ENCODE peak calls at places on chromosomes 7 and 10, in four cellular contexts. K is HepG2, F is GM12878, Y is A549. N is an unnamed sample.

GRCh38 chr7:20249924-20250323 is 32.7 kb upstream of the MACC1 start:
- DNase-seq in K (peak), F (no peak), Y (no peak), N (no peak)

GRCh38 chr10:5506246-5506645 is 6.9 kb upstream of the CALML5 start:
- DNase-seq in K (no peak), Y (no peak), F (no peak), N (no peak)

GRCh38 chr10:29141761-29142160 is 147.1 kb upstream of the LYZL1 start:
- DNase-seq in Y (no peak), F (no peak), K (no peak), N (peak)

GRCh38 chr10:123934846-123935245 is 43.2 kb upstream of the CPXM2 start:
- DNase-seq in F (no peak), K (no peak), Y (no peak), N (no peak)

GRCh38 chr10:788796-789748 is 99.6 kb upstream of the DIP2C start:
- DNase-seq in F (no peak), K (peak), Y (peak), N (peak)

GRCh38 chr7:1693419-1693990 is 23.4 kb downstream of the ELFN1 start:
- DNase-seq in Y (no peak), K (no peak), F (no peak), N (peak)

GRCh38 chr7:115116773-115117715 is 195.2 kb downstream of the MDFIC start:
- DNase-seq in Y (peak), F (no peak), K (peak), N (no peak)

GRCh38 chr7:7183833-7184463 is 1.6 kb downstream of the C1GALT1 start:
- DNase-seq in Y (no peak), K (no peak), F (no peak), N (no peak)

GRCh38 chr7:113828581-113828980 is 90.2 kb downstream of the PPP1R3A start:
- DNase-seq in F (no peak), Y (no peak), K (no peak), N (no peak)

GRCh38 chr10:15427836-15428414 is 56.8 kb upstream of the FAM171A1 start:
- DNase-seq in K (peak), Y (no peak), F (no peak), N (peak)

GRCh38 chr7:112414855-112415490 is 35.3 kb upstream of the IFRD1 start:
- DNase-seq in Y (peak), K (peak), F (no peak), N (peak)

GRCh38 chr10:126839094-126839761 is 66.0 kb upstream of the DOCK1 start:
- DNase-seq in F (no peak), K (no peak), Y (no peak), N (no peak)

GRCh38 chr7:83921798-83922607 is 272.6 kb downstream of the SEMA3A start:
- DNase-seq in Y (no peak), K (no peak), F (no peak), N (peak)

GRCh38 chr10:124088944-124089343 is 4.5 kb downstream of the CHST15 start:
- DNase-seq in K (no peak), F (no peak), Y (no peak), N (no peak)

GRCh38 chr7:50164552-50165220 is 71.6 kb upstream of the ZPBP start:
- DNase-seq in F (no peak), K (no peak), Y (no peak), N (no peak)
- TF ChIP-seq PBX3 in F (no peak), K (no peak), Y (no peak), N (no peak)

DNA sequence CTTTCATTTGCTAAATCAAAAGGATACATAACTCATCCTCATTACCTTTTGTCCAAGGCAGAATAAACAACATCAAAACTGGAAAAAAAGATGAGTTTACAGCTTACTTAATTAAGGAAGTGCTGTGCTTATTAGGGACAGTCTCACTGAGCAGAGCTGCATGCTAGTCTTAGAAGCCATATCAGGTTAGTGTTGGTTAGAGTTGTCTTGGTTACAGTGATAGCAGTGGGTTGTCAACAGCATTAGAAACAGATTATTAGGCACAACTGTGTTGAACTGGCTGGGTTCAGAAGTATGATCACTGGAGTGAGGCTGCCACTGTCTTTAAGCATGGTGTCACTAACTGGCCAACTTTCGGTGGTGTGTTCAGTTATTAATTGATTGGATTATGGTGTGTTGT is 503.9 kb upstream of the IGFBP3 start:
- DNase-seq in K (no peak), Y (no peak), F (no peak), N (no peak)
- TF ChIP-seq PBX3 in K (no peak), Y (no peak), F (no peak), N (no peak)

DNA sequence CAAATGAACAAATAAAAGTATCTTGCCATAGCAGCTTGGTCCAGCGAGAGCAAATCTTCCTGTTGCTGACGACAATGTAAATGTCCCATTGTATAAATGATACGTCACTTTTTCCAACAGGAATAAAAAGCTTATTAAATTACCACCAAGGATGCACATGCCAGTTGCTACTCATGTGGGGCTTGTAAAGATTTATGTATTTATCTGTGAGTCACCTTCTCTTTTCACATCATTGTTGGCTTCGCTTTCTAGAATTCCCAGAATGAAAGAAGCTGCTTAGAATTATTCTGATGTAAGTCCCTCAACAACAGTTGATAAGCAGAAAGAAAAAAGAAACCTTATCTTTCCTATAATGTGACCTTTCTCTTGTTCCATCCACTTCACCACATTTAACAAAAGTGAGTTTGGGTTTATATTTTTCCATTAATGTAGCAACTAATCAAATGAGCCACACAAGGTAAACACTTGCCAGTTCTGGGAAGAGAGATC is 22.4 kb downstream of the DNAJC12 start:
- DNase-seq in F (no peak), Y (peak), K (no peak), N (no peak)
- TF ChIP-seq PBX3 in F (no peak), Y (peak), K (no peak), N (peak)

DNA sequence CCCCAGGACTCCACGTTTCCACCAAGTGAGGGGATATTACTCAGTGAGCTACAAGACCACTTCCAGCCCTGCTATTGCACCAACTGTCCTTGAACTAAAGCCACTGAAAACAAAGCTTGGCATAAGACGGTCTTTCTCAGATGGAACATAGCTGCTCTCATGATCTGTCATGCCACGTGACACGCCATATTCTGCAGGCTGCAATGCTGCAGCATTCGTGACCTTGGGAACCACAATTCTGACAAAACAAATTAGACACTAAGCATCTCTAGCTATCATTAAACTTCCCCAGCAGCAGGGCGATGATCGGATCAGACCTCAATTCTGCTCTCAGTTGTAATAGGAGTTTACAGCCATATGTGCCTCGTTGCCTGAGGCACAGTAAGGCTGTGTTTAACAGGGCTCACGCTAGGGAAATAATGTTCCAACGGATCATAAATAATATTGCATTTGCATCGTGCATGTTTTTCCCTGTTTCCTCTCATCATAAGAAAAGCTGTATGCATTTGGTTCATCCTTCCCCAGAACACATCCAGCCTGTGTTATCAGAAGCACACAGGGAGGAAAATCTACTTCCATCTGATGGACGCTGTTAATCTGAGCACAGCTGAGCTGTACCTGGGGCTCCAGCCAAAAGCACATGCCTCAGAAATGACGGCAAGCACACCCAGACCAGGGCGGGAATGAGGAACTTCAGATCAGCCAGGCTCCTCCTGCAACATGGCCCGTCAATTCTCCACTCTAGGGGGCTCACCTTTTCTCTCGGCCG is 38.6 kb upstream of the CNPY1 start:
- DNase-seq in Y (no peak), K (no peak), F (no peak), N (peak)
- TF ChIP-seq PBX3 in Y (no peak), K (no peak), F (no peak), N (no peak)

DNA sequence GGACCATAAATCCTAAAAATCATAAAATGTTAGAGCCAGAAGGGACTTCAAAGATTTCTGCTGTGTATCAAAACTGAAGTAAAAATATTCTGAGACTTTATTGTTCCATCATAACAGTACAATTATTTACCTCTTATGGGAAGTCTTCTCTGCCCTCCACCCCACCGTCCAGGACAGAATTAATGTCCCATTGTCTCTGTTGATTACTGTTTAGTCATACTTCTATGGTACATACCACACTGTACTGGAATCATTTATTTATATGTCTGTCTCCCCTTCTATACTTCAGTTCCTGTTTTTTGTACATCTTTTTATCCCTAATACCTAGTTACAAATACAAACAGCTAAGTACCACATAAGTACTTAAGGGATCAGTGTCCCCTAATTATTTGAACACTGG is 91.4 kb upstream of the CAPZA2 start:
- DNase-seq in F (no peak), K (no peak), Y (no peak), N (no peak)
- TF ChIP-seq PBX3 in F (no peak), K (no peak), Y (no peak), N (no peak)

DNA sequence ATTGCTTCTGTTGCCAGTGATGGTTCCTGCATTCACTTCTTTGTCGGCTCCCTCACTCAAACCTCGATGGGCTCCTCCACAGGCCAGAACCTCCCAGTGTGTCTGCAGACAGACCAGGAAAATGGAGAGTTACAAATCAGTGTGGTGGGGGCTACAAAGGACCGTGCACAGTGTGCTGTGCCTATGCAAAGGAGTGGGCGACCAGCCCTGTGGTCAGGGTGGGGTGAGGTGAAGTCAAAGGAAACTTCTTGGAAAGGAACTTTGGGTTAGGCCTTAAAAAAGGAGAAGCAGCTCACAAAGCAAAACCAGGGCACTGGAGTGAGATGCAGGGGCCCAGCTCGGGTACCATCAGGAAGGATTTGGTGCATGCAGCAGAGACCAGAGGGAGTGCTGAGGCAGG is 304.3 kb upstream of the ZMIZ1 start:
- DNase-seq in K (no peak), Y (no peak), F (no peak), N (no peak)
- TF ChIP-seq PBX3 in K (no peak), Y (no peak), F (no peak), N (no peak)

N was measured in SK-N-SH.